ENCODE peak calls at places on chromosome 17, in ten cellular contexts. W is OCI-LY7; S is A673; T is neural crest cell; M is gastrocnemius medialis; E is lower lobe of right lung; V is activated CD8-positive, alpha-beta T cell treated with anti-CD3 and anti-CD28 coated beads for 36 hours; G is fibroblast of lung; H is foreskin fibroblast; R is CD8-positive, alpha-beta T cell. J is an unnamed sample.

GRCh38 chr17:70048020-70048419 is 27.0 kb upstream of the KCNJ16 start:
- DNase-seq in E (no peak), M (no peak), H (no peak), S (no peak), R (no peak), T (no peak), V (no peak), G (no peak), W (no peak), J (no peak)

GRCh38 chr17:65556014-65556909 is 5.2 kb downstream of the AXIN2 start:
- DNase-seq in V (peak; percentile 94), R (peak; percentile 96), E (peak; percentile 89), M (peak; percentile 62), G (peak; percentile 70), S (peak; percentile 83), T (peak; percentile 90), W (peak; percentile 75), H (peak; percentile 85), J (peak; percentile 87)

GRCh38 chr17:70190959-70191805 is 21.9 kb downstream of the KCNJ2 start:
- DNase-seq in E (no peak), T (no peak), S (no peak), R (no peak), H (peak; percentile 22), M (peak; percentile 42), G (no peak), W (no peak), V (no peak), J (no peak)

GRCh38 chr17:32127156-32127897 is 15.0 kb upstream of the RHOT1 start:
- DNase-seq in G (peak; percentile 71), H (peak; percentile 88), T (peak; percentile 47), R (peak; percentile 75), W (peak; percentile 64), V (peak; percentile 87), S (peak; percentile 54), E (peak; percentile 93), M (peak; percentile 59), J (no peak)

GRCh38 chr17:57927048-57927723 is 28.0 kb downstream of the CUEDC1 start:
- DNase-seq in G (peak; percentile 88), R (no peak), S (peak; percentile 73), V (no peak), H (peak; percentile 91), W (no peak), T (no peak), M (no peak), E (no peak), J (no peak)

GRCh38 chr17:27343972-27344607 is 50.2 kb downstream of the WSB1 start:
- DNase-seq in E (no peak), W (no peak), M (no peak), R (no peak), V (no peak), S (peak; percentile 51), G (no peak), T (no peak), H (no peak), J (no peak)

GRCh38 chr17:68579194-68579900 is 21.8 kb downstream of the FAM20A start:
- DNase-seq in T (no peak), W (no peak), S (no peak), M (no peak), E (no peak), V (no peak), G (no peak), H (no peak), R (no peak), J (no peak)

GRCh38 chr17:74012465-74012864 is 191.0 kb upstream of the RPL38 start:
- DNase-seq in T (no peak), G (no peak), H (no peak), W (no peak), S (no peak), M (no peak), E (no peak), R (peak; percentile 8), V (peak; percentile 55), J (peak; percentile 30)

GRCh38 chr17:35801583-35802224 is 6.3 kb upstream of the MMP28 start:
- DNase-seq in V (peak; percentile 25), S (peak; percentile 27), W (peak; percentile 67), T (no peak), E (peak; percentile 78), M (peak; percentile 17), G (peak; percentile 55), H (peak; percentile 81), R (peak; percentile 32), J (no peak)

GRCh38 chr17:50523208-50523607 is 9.3 kb upstream of the EPN3 start:
- DNase-seq in W (no peak), R (no peak), V (no peak), H (no peak), E (no peak), S (no peak), T (no peak), G (no peak), M (no peak), J (no peak)

GRCh38 chr17:15090533-15090932 is 174.6 kb downstream of the PMP22 start:
- DNase-seq in R (no peak), E (no peak), S (no peak), H (no peak), M (no peak), T (no peak), W (no peak), V (no peak), G (no peak), J (no peak)

GRCh38 chr17:15087946-15088345 is 177.2 kb downstream of the PMP22 start:
- DNase-seq in H (no peak), G (no peak), V (no peak), S (no peak), E (no peak), R (no peak), M (no peak), W (no peak), T (no peak), J (no peak)

GRCh38 chr17:15092261-15092660 is 172.9 kb downstream of the PMP22 start:
- DNase-seq in W (no peak), G (no peak), E (no peak), M (no peak), H (no peak), S (no peak), R (no peak), T (no peak), V (no peak), J (no peak)

GRCh38 chr17:15092762-15093161 is 172.4 kb downstream of the PMP22 start:
- DNase-seq in M (no peak), V (no peak), H (peak; percentile 63), T (no peak), E (no peak), R (no peak), W (no peak), G (peak; percentile 32), S (no peak), J (no peak)

GRCh38 chr17:15091825-15092224 is 173.3 kb downstream of the PMP22 start:
- DNase-seq in M (no peak), V (no peak), E (no peak), W (peak; percentile 8), G (peak; percentile 12), T (no peak), S (peak; percentile 1), R (no peak), H (peak; percentile 29), J (no peak)
- TF ChIP-seq CTCF in M (no peak), V (no peak), E (no peak), W (peak; percentile 69), G (no peak), T (peak; percentile 43), S (no peak), R (no peak), H (peak; percentile 6), J (peak; percentile 79)

DNA sequence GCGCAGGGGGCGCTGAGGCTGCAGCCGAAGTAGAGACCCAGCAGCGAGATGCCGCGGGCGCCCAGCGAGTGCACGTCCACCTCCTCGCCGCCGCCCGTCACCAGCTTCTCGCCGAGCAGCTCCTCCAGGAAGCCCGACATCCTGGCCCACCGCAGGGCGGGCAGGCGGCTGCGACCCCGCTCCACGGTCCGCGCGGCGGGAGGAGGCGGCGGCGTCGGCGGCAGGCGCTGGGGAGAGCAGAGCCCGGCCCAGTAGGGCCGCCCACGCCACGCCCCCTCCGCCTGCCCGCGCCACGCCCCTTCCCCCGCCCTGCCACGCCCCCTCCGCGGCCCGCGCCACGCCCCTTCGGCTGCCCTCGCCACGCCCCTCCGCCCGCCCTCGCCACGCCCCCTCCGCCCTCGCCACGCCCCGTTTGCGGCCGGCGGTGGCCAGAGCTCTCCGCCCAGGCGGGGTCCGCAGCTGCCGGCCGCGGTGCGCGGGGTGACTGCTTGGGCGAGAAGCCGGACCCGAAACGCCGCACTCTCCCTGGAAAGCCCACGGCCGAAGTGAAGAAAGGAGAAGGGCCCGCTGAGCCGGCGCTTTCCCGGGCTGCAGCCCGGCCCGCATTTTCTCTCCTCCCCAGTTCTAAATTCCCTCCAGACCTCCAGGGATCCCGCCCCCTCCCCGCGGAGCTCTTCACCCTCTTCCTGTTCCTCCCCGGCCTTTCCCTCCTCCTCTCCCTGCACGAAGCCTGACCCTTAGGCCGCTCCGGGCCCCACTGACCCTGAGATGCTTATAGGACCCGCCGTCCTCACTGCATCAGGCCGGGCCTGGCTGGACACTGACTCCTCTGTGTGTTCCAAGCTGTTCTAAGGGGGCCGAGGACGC is at the start of gene NXN:
- DNase-seq in E (peak; percentile 89), W (peak; percentile 81), H (peak; percentile 90), T (peak; percentile 96), M (peak; percentile 82), R (peak; percentile 94), G (peak; percentile 74), S (peak; percentile 74), V (peak; percentile 86), J (peak; percentile 95)
- TF ChIP-seq CTCF in E (peak; percentile 8), W (peak; percentile 28), H (no peak), T (peak; percentile 33), M (no peak), R (no peak), G (peak; percentile 10), S (peak; percentile 27), V (no peak), J (peak; percentile 71)

DNA sequence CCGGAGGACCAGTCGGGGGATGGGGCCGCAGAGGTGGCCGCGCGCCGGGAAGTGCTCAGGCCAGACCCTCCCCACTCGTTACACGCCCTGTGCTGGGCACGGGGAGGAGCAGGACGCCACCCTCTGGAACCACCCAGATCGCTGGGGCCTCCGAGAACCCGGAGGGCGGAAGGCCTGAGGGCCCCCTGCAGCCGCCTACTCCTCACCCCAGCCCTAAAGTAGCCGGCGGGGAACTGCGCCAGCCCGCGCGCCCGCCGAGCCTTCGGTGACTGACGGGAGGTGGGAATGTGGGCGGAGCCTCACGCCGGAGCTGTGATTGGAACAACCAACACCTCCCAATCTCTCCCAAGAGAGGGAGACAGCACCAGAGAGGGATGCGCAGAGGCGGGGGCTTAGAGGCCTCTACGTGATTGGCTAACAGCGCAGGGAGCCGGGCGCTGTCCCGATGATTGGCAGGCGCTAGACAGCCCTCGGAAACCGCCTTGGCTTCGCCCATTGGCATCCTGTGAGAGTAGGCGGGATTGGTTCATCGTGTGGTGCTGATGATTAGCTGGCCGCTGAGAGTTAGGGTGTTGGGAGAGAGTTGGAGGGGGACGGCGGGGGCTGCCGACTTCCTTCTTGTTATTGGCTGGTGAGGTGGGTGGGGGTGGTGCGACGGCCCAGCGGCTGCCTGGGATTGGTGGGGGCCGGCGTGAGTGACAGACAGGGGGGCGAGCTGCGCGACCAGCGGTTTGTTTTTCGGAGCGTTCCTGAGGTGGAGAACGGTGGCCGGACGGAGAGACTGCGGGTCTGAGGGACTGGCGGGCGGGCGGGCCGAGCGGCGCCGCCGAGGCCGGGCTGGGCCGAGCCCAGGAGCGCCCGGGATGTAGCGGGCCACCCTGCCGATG is at the start of gene MAP3K3:
- DNase-seq in R (peak; percentile 94), S (peak; percentile 100), M (peak; percentile 99), G (peak; percentile 100), H (peak; percentile 100), W (peak; percentile 100), V (peak; percentile 99), T (peak; percentile 95), E (peak; percentile 99), J (peak; percentile 100)
- TF ChIP-seq CTCF in R (no peak), S (no peak), M (peak; percentile 26), G (peak; percentile 20), H (peak; percentile 11), W (peak; percentile 52), V (peak; percentile 30), T (no peak), E (peak; percentile 32), J (peak; percentile 49)

GRCh38 chr17:16506188-16506587 is 14.2 kb upstream of the LRRC75A start:
- DNase-seq in S (no peak), H (no peak), E (no peak), T (no peak), R (no peak), G (no peak), M (no peak), W (no peak), V (no peak), J (no peak)
- TF ChIP-seq CTCF in S (no peak), H (no peak), E (no peak), T (peak; percentile 47), R (no peak), G (no peak), M (no peak), W (no peak), V (no peak), J (peak; percentile 45)